ENCODE peak calls at places on chromosomes 6 and 20, in six cellular contexts. W is fibroblast of lung, U is GM23248, O is MM.1S, Q is neuronal stem cell, Z is mammary epithelial cell. P is an unnamed sample. For H3K9me3, the result is how much of the 10 kb centered on the place peaks cover.

GRCh38 chr6:154386848-154387717 is 30.5 kb upstream of the IPCEF1 start:
- DNase-seq in O (no peak), U (peak), Z (peak), Q (no peak), W (peak), P (no peak)

GRCh38 chr6:45537539-45537938 is 159.8 kb upstream of the SUPT3H start:
- DNase-seq in Q (no peak), Z (no peak), O (no peak), W (no peak), U (no peak), P (no peak)

GRCh38 chr20:22921595-22922421 is 113.3 kb upstream of the SSTR4 start:
- DNase-seq in Z (peak), U (peak), O (no peak), W (peak), Q (no peak), P (peak)

GRCh38 chr20:62576815-62577214 is 65.5 kb upstream of the SLCO4A1 start:
- DNase-seq in U (peak), Q (peak), O (no peak), W (peak), Z (peak), P (no peak)

GRCh38 chr6:140566706-140567330 is 1192.4 kb upstream of the CITED2 start:
- DNase-seq in U (peak), Q (no peak), W (peak), O (no peak), Z (peak), P (no peak)

GRCh38 chr6:63795006-63795405 is 159.4 kb downstream of the PHF3 start:
- DNase-seq in U (peak), Z (no peak), W (no peak), Q (no peak), O (no peak), P (no peak)

GRCh38 chr6:35388772-35389352 is 46.5 kb downstream of the PPARD start:
- DNase-seq in Q (no peak), W (no peak), O (no peak), Z (no peak), U (no peak), P (no peak)

GRCh38 chr6:17505767-17506280 is 94.3 kb upstream of the FAM8A1 start:
- DNase-seq in W (peak), Z (no peak), Q (no peak), O (no peak), U (peak), P (no peak)

GRCh38 chr6:82374481-82374880 is 10.9 kb downstream of the TPBG start:
- DNase-seq in W (no peak), U (no peak), Z (no peak), Q (no peak), O (no peak), P (no peak)

DNA sequence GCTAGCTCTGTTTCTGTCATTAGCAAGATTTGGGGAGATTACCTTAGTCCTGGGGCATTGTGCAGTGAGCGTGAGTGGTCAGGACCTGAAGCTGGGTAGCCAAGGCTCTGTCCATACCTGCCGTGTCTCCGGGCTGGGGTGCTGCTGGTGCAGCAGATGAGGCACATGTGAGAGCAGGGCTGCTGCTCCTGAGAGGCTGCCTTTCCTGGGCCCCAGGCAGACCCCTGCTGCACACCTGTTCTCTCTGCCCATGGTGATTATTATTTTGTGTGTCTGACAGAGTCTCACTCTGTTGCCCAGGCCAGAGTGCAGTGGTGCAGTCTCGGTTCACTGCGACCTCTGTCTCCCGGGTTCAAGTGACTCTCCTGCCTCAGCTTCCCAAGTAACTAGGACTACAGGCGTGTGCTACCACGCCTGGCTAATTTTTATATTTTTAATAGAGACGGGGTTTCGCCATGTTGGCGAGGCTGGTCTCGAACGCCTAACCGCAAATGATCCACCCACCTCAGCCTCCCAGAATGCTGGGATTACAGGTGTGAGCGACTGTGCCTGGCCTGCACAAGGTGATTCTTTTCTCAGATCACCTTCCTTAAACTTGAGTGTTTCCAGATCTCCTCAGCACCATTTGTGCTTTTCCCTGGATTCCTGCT is 36.8 kb upstream of the IRF4 start:
- DNase-seq in W (no peak), U (no peak), O (no peak), Z (no peak), Q (no peak), P (no peak)
- H3K9me3 ChIP-seq in W (under half), U (under half), O (under half), Z (under half), Q (under half), P (under half)

GRCh38 chr6:126516411-126516810 is 176.5 kb downstream of the CENPW start:
- DNase-seq in W (no peak), Z (no peak), U (peak), O (no peak), Q (no peak), P (no peak)

GRCh38 chr6:126513198-126513597 is 173.3 kb downstream of the CENPW start:
- DNase-seq in U (no peak), Q (no peak), O (no peak), W (no peak), Z (no peak), P (no peak)
- H3K9ac ChIP-seq in U (no peak), Q (no peak), O (no peak), W (no peak), Z (no peak), P (no peak)

GRCh38 chr20:13996265-13996664 is 949 bp downstream of the MACROD2 start:
- DNase-seq in W (no peak), U (peak), Z (no peak), O (no peak), Q (no peak), P (no peak)
- H3K4me3 ChIP-seq in W (peak), U (peak), Z (peak), O (no peak), Q (peak), P (peak)

DNA sequence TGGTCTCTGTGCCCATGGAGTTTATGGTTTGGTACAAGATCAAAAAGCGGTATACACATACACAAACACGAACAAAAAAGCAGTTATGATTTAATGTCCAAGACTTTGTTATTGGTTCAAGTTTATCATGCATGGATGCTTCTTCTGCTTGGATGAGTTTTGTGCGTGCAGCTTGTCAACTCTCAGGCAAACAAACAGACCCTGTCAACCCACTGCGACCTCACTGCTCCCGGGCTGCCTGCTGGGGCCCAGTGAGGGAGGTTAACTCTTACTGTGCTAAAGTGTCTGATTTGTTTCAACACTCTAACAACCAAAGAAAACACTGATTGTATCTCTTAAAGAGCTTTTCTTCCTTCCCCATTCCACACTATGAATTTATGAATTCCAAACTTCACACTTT is 26.8 kb upstream of the DDR1 start:
- DNase-seq in O (no peak), U (no peak), Z (no peak), Q (no peak), W (no peak), P (no peak)
- H3K9me3 ChIP-seq in O (under half), U (under half), Z (under half), Q (under half), W (under half), P (under half)

GRCh38 chr6:2877960-2878359 is 25.1 kb downstream of the SERPINB9 start:
- DNase-seq in U (no peak), Z (no peak), W (no peak), Q (no peak), O (no peak), P (no peak)
- H3K9ac ChIP-seq in U (no peak), Z (no peak), W (no peak), Q (no peak), O (no peak), P (no peak)

GRCh38 chr6:42746452-42747400 is 823 bp upstream of the TBCC start:
- DNase-seq in Z (peak), W (peak), Q (peak), U (peak), O (peak), P (peak)

GRCh38 chr6:42751055-42751454 is 5.2 kb upstream of the TBCC start:
- DNase-seq in W (no peak), U (no peak), Z (no peak), Q (no peak), O (no peak), P (no peak)

GRCh38 chr6:42745083-42745637 is 743 bp downstream of the TBCC start:
- DNase-seq in Z (peak), W (peak), Q (peak), U (peak), O (peak), P (peak)

GRCh38 chr6:42745638-42746451 is at the start of gene TBCC:
- DNase-seq in Z (peak), W (peak), Q (peak), U (peak), O (peak), P (peak)

GRCh38 chr6:42748241-42748898 is 2.5 kb upstream of the TBCC start:
- DNase-seq in W (peak), U (peak), Z (no peak), O (no peak), Q (no peak), P (no peak)
- H3K4me3 ChIP-seq in W (no peak), U (no peak), Z (no peak), O (no peak), Q (no peak), P (no peak)

GRCh38 chr6:121627761-121628160 is 192.3 kb downstream of the GJA1 start:
- DNase-seq in Z (peak), O (peak), U (peak), W (no peak), Q (no peak), P (no peak)

GRCh38 chr6:121635355-121635754 is 199.9 kb downstream of the GJA1 start:
- DNase-seq in W (no peak), O (no peak), Z (no peak), Q (no peak), U (no peak), P (no peak)

GRCh38 chr6:121630716-121631115 is 195.3 kb downstream of the GJA1 start:
- DNase-seq in Z (peak), O (no peak), Q (no peak), U (no peak), W (no peak), P (no peak)

GRCh38 chr6:121639041-121639440 is 203.6 kb downstream of the GJA1 start:
- DNase-seq in Q (no peak), O (no peak), W (no peak), U (no peak), Z (no peak), P (no peak)

DNA sequence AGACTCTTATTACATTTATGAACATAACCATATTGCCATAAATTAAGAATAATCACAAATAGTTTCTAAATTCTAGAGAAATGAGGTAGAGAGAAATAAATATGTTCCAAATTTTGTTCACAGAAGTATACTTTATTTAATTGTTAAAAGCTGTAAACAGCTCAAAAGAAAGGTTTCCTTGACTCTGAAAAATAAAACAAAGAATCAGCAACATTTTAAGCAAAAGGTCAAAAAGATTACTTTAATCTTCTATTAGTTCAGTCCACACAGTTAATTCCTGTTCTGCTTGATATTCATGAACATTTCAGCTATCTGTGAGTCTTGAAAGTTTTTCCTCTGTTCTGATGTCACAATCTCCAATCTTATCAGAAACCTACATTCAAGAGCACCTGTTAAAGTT is 197.9 kb downstream of the GJA1 start:
- DNase-seq in U (no peak), O (no peak), W (no peak), Q (no peak), Z (no peak), P (no peak)
- H3K9me3 ChIP-seq in U (under half), O (under half), W (under half), Q (under half), Z (under half), P (under half)

DNA sequence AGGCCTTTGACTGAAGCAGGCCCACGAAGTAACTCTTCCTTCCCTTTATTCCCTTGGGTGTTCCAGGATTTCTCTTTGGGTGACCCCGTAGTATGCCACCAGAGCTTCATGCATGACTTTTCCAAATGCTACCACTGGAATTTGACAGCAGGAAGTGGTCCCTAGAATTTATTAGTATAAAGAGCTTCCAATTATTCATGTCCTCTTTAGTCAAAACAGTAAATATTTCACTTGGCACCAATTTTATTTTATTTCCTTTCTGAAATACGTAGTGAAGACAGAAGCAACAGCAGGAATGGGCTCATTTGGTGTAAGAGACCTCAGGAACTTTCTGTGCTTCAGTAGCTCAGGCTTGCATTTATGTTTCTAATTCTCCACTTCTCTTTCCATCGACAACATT is 151.3 kb downstream of the LCA5 start:
- DNase-seq in O (no peak), Z (no peak), W (peak), Q (no peak), U (no peak), P (no peak)
- H3K9ac ChIP-seq in O (no peak), Z (no peak), W (no peak), Q (no peak), U (no peak), P (no peak)

DNA sequence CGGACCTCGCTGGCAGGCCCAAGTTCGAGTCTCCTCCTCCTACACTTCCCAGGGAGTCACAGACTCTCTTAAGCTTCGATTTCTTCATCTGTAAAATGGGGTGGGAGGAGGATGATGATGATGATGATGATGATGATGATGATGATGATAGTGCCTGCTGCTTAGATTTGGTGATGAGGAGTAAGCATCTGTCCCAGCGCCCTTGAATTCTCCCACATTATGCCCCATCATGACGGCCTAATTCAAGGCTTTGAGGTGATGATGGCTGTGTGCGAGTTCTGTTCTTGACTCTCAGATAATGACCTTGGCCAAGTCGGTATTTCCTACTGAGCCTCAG is 487 bp upstream of the KIAA1755 start:
- DNase-seq in Z (no peak), W (no peak), O (no peak), Q (no peak), U (no peak), P (no peak)
- H3K4me3 ChIP-seq in Z (no peak), W (peak), O (no peak), Q (no peak), U (peak), P (peak)

DNA sequence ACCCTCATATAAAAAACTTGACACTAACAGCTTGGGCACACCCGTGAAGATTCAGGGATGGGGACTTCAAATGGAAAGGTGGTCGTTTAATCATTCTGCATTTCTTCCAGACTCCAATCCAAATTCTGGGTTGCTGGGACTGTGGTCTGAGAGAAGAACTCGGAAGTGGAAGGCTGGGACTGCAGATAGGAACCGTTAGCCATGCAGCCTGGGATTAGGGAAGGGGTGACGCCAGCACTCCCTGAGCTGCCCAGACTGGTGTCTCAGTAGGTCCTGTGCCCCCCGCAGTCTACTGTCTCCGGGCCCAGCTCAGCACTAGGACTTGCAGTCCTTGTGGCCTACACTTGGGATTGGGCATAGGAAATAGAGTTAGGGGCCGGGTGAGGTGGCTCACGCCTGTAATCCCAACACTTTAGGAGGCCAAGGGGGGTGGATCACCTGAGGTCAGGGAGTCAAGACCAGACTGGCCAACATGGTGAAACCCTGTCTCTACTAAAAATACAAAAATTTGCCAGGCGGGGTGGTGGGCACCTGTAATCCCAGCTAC is 511 bp upstream of the CLIC1 start:
- DNase-seq in U (peak), W (no peak), Z (no peak), O (no peak), Q (peak), P (peak)
- H3K9me3 ChIP-seq in U (under half), W (under half), Z (under half), O (under half), Q (under half), P (under half)

P was measured in kidney.